ENCODE peak calls at places on chromosomes 16 and 17, in four cellular contexts. T is mammary epithelial cell, Y is right lobe of liver, O is iPS DF 6.9. L is an unnamed sample.

GRCh38 chr17:72516772-72517399 is 396.1 kb downstream of the SOX9 start:
- DNase-seq in T (no peak), Y (peak), O (no peak), L (no peak)

GRCh38 chr17:43591750-43592562 is 45.8 kb upstream of the ETV4 start:
- DNase-seq in T (peak), Y (peak), O (no peak), L (no peak)

GRCh38 chr16:85461814-85462404 is 151.2 kb upstream of the GSE1 start:
- DNase-seq in T (no peak), Y (no peak), O (no peak), L (no peak)

GRCh38 chr16:78099372-78100161 is at the start of gene WWOX:
- DNase-seq in T (peak), Y (peak), O (peak), L (peak)

GRCh38 chr16:87850009-87851006 is 19.0 kb downstream of the SLC7A5 start:
- DNase-seq in T (no peak), Y (peak), O (no peak), L (no peak)

GRCh38 chr16:29775742-29776408 is 2.2 kb upstream of the ZG16 start:
- DNase-seq in T (peak), Y (no peak), O (no peak), L (no peak)

GRCh38 chr16:14635394-14636145 is 2.8 kb downstream of the BFAR start:
- DNase-seq in T (no peak), Y (no peak), O (no peak), L (no peak)

GRCh38 chr17:36855459-36855858 is 81.8 kb upstream of the LHX1 start:
- DNase-seq in T (no peak), Y (no peak), O (no peak), L (no peak)

GRCh38 chr16:710500-711075 is 4.3 kb upstream of the METRN start:
- DNase-seq in T (no peak), Y (no peak), O (no peak), L (no peak)

GRCh38 chr16:10751291-10751697 is 7.7 kb downstream of the NUBP1 start:
- DNase-seq in T (no peak), Y (peak), O (no peak), L (no peak)

GRCh38 chr16:30132591-30132990 is 9.6 kb upstream of the MAPK3 start:
- DNase-seq in T (no peak), Y (no peak), O (no peak), L (no peak)

GRCh38 chr17:34406196-34406595 is 43.2 kb upstream of the CCL1 start:
- DNase-seq in T (no peak), Y (no peak), O (no peak), L (no peak)

GRCh38 chr17:66679631-66680517 is 155.0 kb upstream of the CACNG5 start:
- DNase-seq in T (no peak), Y (no peak), O (no peak), L (no peak)

GRCh38 chr16:58863042-58863441 is 128.9 kb upstream of the GOT2 start:
- DNase-seq in T (no peak), Y (no peak), O (no peak), L (no peak)

GRCh38 chr17:59786536-59787319 is 79.3 kb downstream of the VMP1 start:
- DNase-seq in T (peak), Y (no peak), O (no peak), L (peak)

GRCh38 chr16:69031877-69032301 is 73.6 kb upstream of the HAS3 start:
- DNase-seq in T (peak), Y (peak), O (no peak), L (no peak)

GRCh38 chr17:28426081-28426519 is 20.1 kb upstream of the SLC46A1 start:
- DNase-seq in T (no peak), Y (no peak), O (no peak), L (no peak)

GRCh38 chr16:70444249-70445063 is 5.6 kb upstream of the ST3GAL2 start:
- DNase-seq in T (no peak), Y (no peak), O (no peak), L (no peak)

GRCh38 chr17:8408371-8408770 is 10.7 kb upstream of the RNF222 start:
- DNase-seq in T (peak), Y (no peak), O (no peak), L (no peak)

GRCh38 chr17:64622931-64623654 is 39.0 kb downstream of the SMURF2 start:
- DNase-seq in T (peak), Y (no peak), O (no peak), L (peak)

GRCh38 chr17:50205931-50206505 is 4.6 kb upstream of the COL1A1 start:
- DNase-seq in T (no peak), Y (no peak), O (no peak), L (no peak)

GRCh38 chr16:880471-881171 is 80.1 kb upstream of the GNG13 start:
- DNase-seq in T (no peak), Y (no peak), O (no peak), L (no peak)

GRCh38 chr16:23534868-23535860 is 22.0 kb downstream of the EARS2 start:
- DNase-seq in T (peak), Y (no peak), O (no peak), L (no peak)

GRCh38 chr17:35795007-35795870 is at the start of gene MMP28:
- DNase-seq in T (peak), Y (peak), O (no peak), L (no peak)

GRCh38 chr17:10295728-10296343 is 77.0 kb downstream of the MYH13 start:
- DNase-seq in T (peak), Y (peak), O (peak), L (peak)

GRCh38 chr17:42325026-42325425 is 36.7 kb downstream of the STAT5A start:
- DNase-seq in T (peak), Y (no peak), O (no peak), L (peak)

GRCh38 chr17:54749157-54749556 is 151.5 kb upstream of the TOM1L1 start:
- DNase-seq in T (no peak), Y (no peak), O (peak), L (no peak)

GRCh38 chr17:55672585-55673501 is 49.8 kb downstream of the TMEM100 start:
- DNase-seq in T (no peak), Y (no peak), O (no peak), L (no peak)

GRCh38 chr16:87465306-87465705 is 27.5 kb downstream of the ZCCHC14 start:
- DNase-seq in T (peak), Y (peak), O (no peak), L (no peak)

GRCh38 chr17:44221072-44221861 is 1.8 kb upstream of the UBTF start:
- DNase-seq in T (peak), Y (peak), O (no peak), L (no peak)

GRCh38 chr16:66608241-66609138 is 4.0 kb downstream of the CMTM3 start:
- DNase-seq in T (peak), Y (peak), O (peak), L (no peak)

GRCh38 chr17:68054296-68054900 is 18.9 kb downstream of the KPNA2 start:
- DNase-seq in T (peak), Y (no peak), O (no peak), L (no peak)

GRCh38 chr17:73308017-73308823 is 3.6 kb downstream of the CDC42EP4 start:
- DNase-seq in T (peak), Y (peak), O (no peak), L (no peak)

GRCh38 chr17:48393271-48393670 is 36.7 kb downstream of the SKAP1 start:
- DNase-seq in T (no peak), Y (no peak), O (no peak), L (no peak)

GRCh38 chr17:10631048-10631700 is 25.9 kb downstream of the MYH3 start:
- DNase-seq in T (no peak), Y (no peak), O (no peak), L (no peak)

GRCh38 chr17:4101127-4101798 is 41.6 kb downstream of the ZZEF1 start:
- DNase-seq in T (no peak), Y (no peak), O (no peak), L (no peak)

GRCh38 chr17:51035436-51035835 is 85.2 kb downstream of the SPAG9 start:
- DNase-seq in T (peak), Y (no peak), O (no peak), L (no peak)

GRCh38 chr17:16282522-16282921 is 65.5 kb downstream of the PIGL start:
- DNase-seq in T (peak), Y (no peak), O (no peak), L (peak)

GRCh38 chr17:45406107-45406506 is 26.6 kb downstream of the ARHGAP27 start:
- DNase-seq in T (no peak), Y (no peak), O (no peak), L (no peak)

DNA sequence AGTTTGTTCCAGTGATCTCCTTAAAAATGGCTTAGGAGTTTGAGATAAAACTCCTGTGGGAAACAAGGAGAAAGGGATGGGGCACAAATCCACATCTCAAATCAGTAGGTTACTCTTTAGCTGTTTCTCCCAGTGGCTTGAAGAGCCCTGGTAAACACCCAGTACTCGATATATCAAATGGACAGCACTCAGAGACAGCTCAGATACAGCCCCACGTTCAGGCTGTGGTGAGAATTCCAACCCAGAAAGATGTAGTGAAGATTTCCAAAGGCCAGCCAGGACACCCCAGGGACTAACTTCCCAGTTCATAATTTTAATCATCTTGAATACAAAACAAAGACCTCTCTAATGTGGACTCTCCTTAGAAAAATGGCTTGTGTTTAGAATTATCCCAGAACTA is 6.4 kb upstream of the VEZF1 start:
- DNase-seq in T (no peak), Y (no peak), O (no peak), L (no peak)
- H3K4me3 ChIP-seq in T (no peak), Y (no peak), O (no peak), L (no peak)

GRCh38 chr16:56658476-56658875 is 717 bp downstream of the MT1F start:
- DNase-seq in T (no peak), Y (no peak), O (no peak), L (no peak)
- H3K4me3 ChIP-seq in T (no peak), Y (peak), O (no peak), L (no peak)

DNA sequence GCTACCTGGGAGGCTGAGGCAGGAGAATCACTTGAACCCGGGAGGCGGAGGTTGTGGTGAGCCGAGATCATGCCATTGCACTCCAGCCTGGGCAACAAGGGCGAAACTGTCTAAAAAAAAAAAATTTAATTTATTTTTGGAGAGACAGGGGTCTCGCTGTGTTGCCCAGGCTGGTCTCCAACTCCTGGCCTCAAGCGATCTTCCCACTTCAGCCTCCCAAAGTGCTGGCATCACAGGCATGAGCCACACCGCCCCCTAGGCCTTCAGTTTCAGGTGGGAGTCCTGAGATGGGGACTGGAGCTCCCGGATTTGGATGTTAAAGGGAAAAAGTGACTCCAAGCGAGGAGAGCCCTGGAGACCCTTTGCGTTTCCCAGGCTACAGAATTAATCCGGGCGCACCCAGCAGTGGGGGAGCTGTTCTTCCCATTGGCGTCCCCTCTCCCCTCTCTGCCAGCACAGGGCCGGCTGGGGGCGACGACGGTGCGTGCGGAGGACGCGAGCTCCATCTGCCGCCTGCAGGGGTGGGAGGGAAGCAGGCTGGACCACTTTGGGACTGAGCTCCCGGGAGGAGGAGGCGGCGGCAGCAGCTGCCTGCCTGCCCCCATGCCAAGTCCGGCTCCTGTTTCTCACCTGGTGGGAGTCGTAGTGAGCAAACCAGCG is 49.3 kb upstream of the USP7 start:
- DNase-seq in T (no peak), Y (no peak), O (peak), L (no peak)
- H3K4me3 ChIP-seq in T (no peak), Y (no peak), O (no peak), L (no peak)

DNA sequence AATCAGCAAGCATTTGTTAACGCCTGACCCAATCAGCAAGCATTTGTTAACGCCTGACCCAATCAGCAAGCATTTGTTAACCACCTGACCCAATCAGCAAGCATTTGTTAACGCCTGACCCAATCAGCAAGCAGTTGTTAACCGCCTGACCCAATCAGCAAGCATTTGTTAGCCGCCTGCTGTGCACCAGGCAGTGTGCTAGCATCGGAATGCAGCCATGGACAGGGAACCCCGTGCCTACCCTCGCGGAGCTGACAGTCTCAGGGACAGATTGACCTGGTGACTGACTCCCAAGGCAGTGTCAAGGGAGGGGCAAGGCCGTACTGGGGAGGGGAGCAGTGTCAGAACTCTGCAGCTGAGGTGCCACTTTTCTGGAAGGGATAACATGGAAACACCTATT is 66.9 kb downstream of the ABR start:
- DNase-seq in T (no peak), Y (no peak), O (no peak), L (no peak)
- H3K4me3 ChIP-seq in T (no peak), Y (no peak), O (no peak), L (no peak)

DNA sequence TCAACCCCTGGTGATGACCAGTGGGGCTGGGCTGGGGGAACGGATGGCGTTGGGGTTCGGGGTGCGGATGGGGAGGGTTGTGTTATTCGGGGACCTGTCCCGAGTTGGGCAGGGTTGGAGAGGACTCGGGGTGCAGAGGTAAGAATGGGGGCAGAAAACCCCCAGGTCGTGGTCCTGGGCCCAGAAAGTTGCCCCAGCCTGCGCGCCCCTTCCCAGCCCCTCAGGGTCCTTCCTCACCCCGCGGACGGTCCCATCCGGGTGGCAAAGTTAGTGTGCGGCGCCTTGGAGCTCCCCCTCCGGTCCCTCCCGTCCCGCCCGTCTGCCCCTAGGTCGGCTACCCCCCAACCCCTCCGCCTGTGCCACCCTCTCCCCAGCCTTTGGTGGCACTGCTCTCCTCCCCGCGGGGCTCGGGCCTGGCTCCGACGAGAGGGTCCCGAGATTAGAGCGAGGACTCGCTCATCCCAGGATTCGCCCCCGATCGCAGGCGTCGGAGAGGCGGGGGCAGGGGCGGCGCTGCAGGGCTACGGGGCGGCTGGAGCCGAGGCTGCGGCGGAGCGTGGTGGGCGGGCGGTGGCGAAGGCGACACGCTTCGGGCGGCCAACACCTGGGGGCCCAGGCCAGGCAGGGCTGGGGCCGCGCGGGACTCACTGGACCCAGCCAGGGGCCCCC is 1.1 kb downstream of the MGAT5B start:
- DNase-seq in T (no peak), Y (no peak), O (no peak), L (no peak)
- H3K4me3 ChIP-seq in T (no peak), Y (no peak), O (peak), L (peak)

GRCh38 chr17:82037889-82038195 is 345 bp upstream of the DCXR start:
- DNase-seq in T (no peak), Y (no peak), O (no peak), L (no peak)
- H3K4me3 ChIP-seq in T (peak), Y (peak), O (no peak), L (peak)

GRCh38 chr16:81945665-81946064 is 65.6 kb downstream of the SDR42E1 start:
- DNase-seq in T (no peak), Y (no peak), O (no peak), L (no peak)
- H3K4me3 ChIP-seq in T (no peak), Y (no peak), O (no peak), L (no peak)

GRCh38 chr17:61405686-61406542 is 6.3 kb downstream of the TBX2 start:
- DNase-seq in T (no peak), Y (no peak), O (no peak), L (no peak)

GRCh38 chr17:61402978-61403845 is 3.6 kb downstream of the TBX2 start:
- DNase-seq in T (no peak), Y (no peak), O (no peak), L (no peak)

GRCh38 chr17:61405047-61405685 is 5.5 kb downstream of the TBX2 start:
- DNase-seq in T (no peak), Y (no peak), O (no peak), L (no peak)

GRCh38 chr17:61404702-61405046 is 5.0 kb downstream of the TBX2 start:
- DNase-seq in T (no peak), Y (no peak), O (no peak), L (no peak)

GRCh38 chr17:61403846-61404701 is 4.4 kb downstream of the TBX2 start:
- DNase-seq in T (no peak), Y (no peak), O (no peak), L (no peak)
- H3K4me3 ChIP-seq in T (no peak), Y (no peak), O (no peak), L (no peak)

GRCh38 chr17:63474914-63475460 is 1.9 kb upstream of the ACE start:
- DNase-seq in T (no peak), Y (no peak), O (no peak), L (no peak)

GRCh38 chr17:63476857-63477470 is at the start of gene ACE:
- DNase-seq in T (no peak), Y (peak), O (no peak), L (no peak)

GRCh38 chr17:63477471-63478440 is 895 bp downstream of the ACE start:
- DNase-seq in T (no peak), Y (no peak), O (no peak), L (no peak)

GRCh38 chr17:63475491-63476412 is 1.1 kb upstream of the ACE start:
- DNase-seq in T (no peak), Y (no peak), O (no peak), L (no peak)

GRCh38 chr17:63476494-63476856 is 386 bp upstream of the ACE start:
- DNase-seq in T (no peak), Y (no peak), O (no peak), L (no peak)
- H3K4me3 ChIP-seq in T (no peak), Y (peak), O (peak), L (peak)

L was measured in Panc1.